ENCODE peak calls at places on chromosomes 7 and 10, in eight cellular contexts. One of them, this sample, is unnamed.

GRCh38 chr10:63527401-63527800 is 6.2 kb downstream of the REEP3 start:
- DNase-seq in choroid plexus epithelial cell: no peak
- DNase-seq in CD4-positive, alpha-beta T cell: no peak
- DNase-seq in B cell: no peak
- DNase-seq in left ventricle myocardium inferior: no peak
- DNase-seq in heart right ventricle: no peak
- DNase-seq in GM12865: no peak
- DNase-seq in psoas muscle: no peak
- DNase-seq in this sample: no peak

GRCh38 chr10:26780793-26781601 is 79.8 kb downstream of the ABI1 start:
- DNase-seq in psoas muscle: no peak
- DNase-seq in CD4-positive, alpha-beta T cell: no peak
- DNase-seq in GM12865: peak; percentile 67
- DNase-seq in choroid plexus epithelial cell: peak; percentile 81
- DNase-seq in B cell: peak; percentile 67
- DNase-seq in heart right ventricle: no peak
- DNase-seq in left ventricle myocardium inferior: no peak
- DNase-seq in this sample: peak; percentile 37

GRCh38 chr10:23376175-23376787 is 31.7 kb upstream of the C10orf67 start:
- DNase-seq in psoas muscle: no peak
- DNase-seq in left ventricle myocardium inferior: no peak
- DNase-seq in CD4-positive, alpha-beta T cell: no peak
- DNase-seq in GM12865: no peak
- DNase-seq in B cell: no peak
- DNase-seq in heart right ventricle: no peak
- DNase-seq in choroid plexus epithelial cell: no peak
- DNase-seq in this sample: no peak

GRCh38 chr10:70480254-70480861 is 1.8 kb downstream of the PALD1 start:
- DNase-seq in heart right ventricle: no peak
- DNase-seq in B cell: peak; percentile 74
- DNase-seq in left ventricle myocardium inferior: no peak
- DNase-seq in choroid plexus epithelial cell: no peak
- DNase-seq in psoas muscle: no peak
- DNase-seq in CD4-positive, alpha-beta T cell: no peak
- DNase-seq in GM12865: peak; percentile 52
- DNase-seq in this sample: peak; percentile 66

GRCh38 chr10:78604286-78604685 is 464.5 kb upstream of the ZMIZ1 start:
- DNase-seq in left ventricle myocardium inferior: no peak
- DNase-seq in heart right ventricle: no peak
- DNase-seq in GM12865: no peak
- DNase-seq in psoas muscle: no peak
- DNase-seq in B cell: no peak
- DNase-seq in choroid plexus epithelial cell: no peak
- DNase-seq in CD4-positive, alpha-beta T cell: no peak
- DNase-seq in this sample: no peak

GRCh38 chr7:151426486-151426905 is 13.4 kb downstream of the CRYGN start:
- DNase-seq in left ventricle myocardium inferior: peak; percentile 63
- DNase-seq in psoas muscle: peak; percentile 85
- DNase-seq in choroid plexus epithelial cell: peak; percentile 98
- DNase-seq in B cell: no peak
- DNase-seq in CD4-positive, alpha-beta T cell: no peak
- DNase-seq in GM12865: no peak
- DNase-seq in heart right ventricle: peak; percentile 64
- DNase-seq in this sample: no peak

GRCh38 chr10:76738991-76739390 is 898.6 kb downstream of the KCNMA1 start:
- DNase-seq in choroid plexus epithelial cell: no peak
- DNase-seq in GM12865: no peak
- DNase-seq in left ventricle myocardium inferior: no peak
- DNase-seq in psoas muscle: no peak
- DNase-seq in heart right ventricle: no peak
- DNase-seq in CD4-positive, alpha-beta T cell: no peak
- DNase-seq in B cell: no peak
- DNase-seq in this sample: no peak

GRCh38 chr7:51249187-51249945 is 67.2 kb downstream of the COBL start:
- DNase-seq in CD4-positive, alpha-beta T cell: no peak
- DNase-seq in B cell: no peak
- DNase-seq in heart right ventricle: no peak
- DNase-seq in choroid plexus epithelial cell: no peak
- DNase-seq in left ventricle myocardium inferior: no peak
- DNase-seq in GM12865: no peak
- DNase-seq in psoas muscle: no peak
- DNase-seq in this sample: no peak

GRCh38 chr10:2541176-2541575 is 526.2 kb upstream of the PFKP start:
- DNase-seq in left ventricle myocardium inferior: no peak
- DNase-seq in choroid plexus epithelial cell: no peak
- DNase-seq in heart right ventricle: no peak
- DNase-seq in GM12865: no peak
- DNase-seq in psoas muscle: no peak
- DNase-seq in B cell: no peak
- DNase-seq in CD4-positive, alpha-beta T cell: no peak
- DNase-seq in this sample: no peak

GRCh38 chr7:19060870-19061269 is 56.6 kb downstream of the TWIST1 start:
- DNase-seq in B cell: no peak
- DNase-seq in GM12865: no peak
- DNase-seq in CD4-positive, alpha-beta T cell: no peak
- DNase-seq in heart right ventricle: no peak
- DNase-seq in choroid plexus epithelial cell: peak; percentile 19
- DNase-seq in left ventricle myocardium inferior: no peak
- DNase-seq in psoas muscle: no peak
- DNase-seq in this sample: no peak

GRCh38 chr10:45080321-45080720 is 79.6 kb downstream of the ZNF22 start:
- DNase-seq in GM12865: no peak
- DNase-seq in psoas muscle: no peak
- DNase-seq in choroid plexus epithelial cell: peak; percentile 6
- DNase-seq in CD4-positive, alpha-beta T cell: no peak
- DNase-seq in heart right ventricle: no peak
- DNase-seq in B cell: no peak
- DNase-seq in left ventricle myocardium inferior: no peak
- DNase-seq in this sample: no peak

GRCh38 chr10:93806882-93807281 is 49.1 kb downstream of the LGI1 start:
- DNase-seq in heart right ventricle: no peak
- DNase-seq in GM12865: no peak
- DNase-seq in left ventricle myocardium inferior: no peak
- DNase-seq in CD4-positive, alpha-beta T cell: no peak
- DNase-seq in choroid plexus epithelial cell: peak; percentile 16
- DNase-seq in B cell: no peak
- DNase-seq in psoas muscle: peak; percentile 30
- DNase-seq in this sample: no peak

GRCh38 chr7:141251957-141252356 is 178.1 kb downstream of the TMEM178B start:
- DNase-seq in B cell: no peak
- DNase-seq in CD4-positive, alpha-beta T cell: no peak
- DNase-seq in left ventricle myocardium inferior: no peak
- DNase-seq in heart right ventricle: no peak
- DNase-seq in psoas muscle: no peak
- DNase-seq in choroid plexus epithelial cell: no peak
- DNase-seq in GM12865: no peak
- DNase-seq in this sample: no peak
- TF ChIP-seq CTCF in B cell: no peak
- TF ChIP-seq CTCF in CD4-positive, alpha-beta T cell: no peak
- TF ChIP-seq CTCF in left ventricle myocardium inferior: peak; percentile 39
- TF ChIP-seq CTCF in heart right ventricle: no peak
- TF ChIP-seq CTCF in psoas muscle: no peak
- TF ChIP-seq CTCF in choroid plexus epithelial cell: no peak
- TF ChIP-seq CTCF in GM12865: no peak
- TF ChIP-seq CTCF in this sample: no peak

GRCh38 chr7:140674899-140675701 is 2.4 kb downstream of the ADCK2 start:
- DNase-seq in heart right ventricle: peak; percentile 41
- DNase-seq in GM12865: no peak
- DNase-seq in choroid plexus epithelial cell: peak; percentile 67
- DNase-seq in psoas muscle: no peak
- DNase-seq in B cell: no peak
- DNase-seq in CD4-positive, alpha-beta T cell: no peak
- DNase-seq in left ventricle myocardium inferior: no peak
- DNase-seq in this sample: no peak
- TF ChIP-seq CTCF in heart right ventricle: no peak
- TF ChIP-seq CTCF in GM12865: no peak
- TF ChIP-seq CTCF in choroid plexus epithelial cell: peak; percentile 73
- TF ChIP-seq CTCF in psoas muscle: peak; percentile 46
- TF ChIP-seq CTCF in B cell: peak; percentile 23
- TF ChIP-seq CTCF in CD4-positive, alpha-beta T cell: no peak
- TF ChIP-seq CTCF in left ventricle myocardium inferior: peak; percentile 51
- TF ChIP-seq CTCF in this sample: no peak

GRCh38 chr7:137316643-137317042 is 26.9 kb downstream of the PTN start:
- DNase-seq in GM12865: no peak
- DNase-seq in choroid plexus epithelial cell: no peak
- DNase-seq in B cell: no peak
- DNase-seq in left ventricle myocardium inferior: no peak
- DNase-seq in CD4-positive, alpha-beta T cell: no peak
- DNase-seq in heart right ventricle: no peak
- DNase-seq in psoas muscle: no peak
- DNase-seq in this sample: no peak
- TF ChIP-seq CTCF in GM12865: no peak
- TF ChIP-seq CTCF in choroid plexus epithelial cell: no peak
- TF ChIP-seq CTCF in B cell: no peak
- TF ChIP-seq CTCF in left ventricle myocardium inferior: no peak
- TF ChIP-seq CTCF in CD4-positive, alpha-beta T cell: no peak
- TF ChIP-seq CTCF in heart right ventricle: no peak
- TF ChIP-seq CTCF in psoas muscle: no peak
- TF ChIP-seq CTCF in this sample: no peak

GRCh38 chr7:123936388-123936787 is 11.3 kb downstream of the SPAM1 start:
- DNase-seq in left ventricle myocardium inferior: no peak
- DNase-seq in heart right ventricle: no peak
- DNase-seq in choroid plexus epithelial cell: no peak
- DNase-seq in GM12865: no peak
- DNase-seq in CD4-positive, alpha-beta T cell: no peak
- DNase-seq in B cell: no peak
- DNase-seq in psoas muscle: no peak
- DNase-seq in this sample: no peak
- TF ChIP-seq CTCF in left ventricle myocardium inferior: no peak
- TF ChIP-seq CTCF in heart right ventricle: no peak
- TF ChIP-seq CTCF in choroid plexus epithelial cell: no peak
- TF ChIP-seq CTCF in GM12865: no peak
- TF ChIP-seq CTCF in CD4-positive, alpha-beta T cell: no peak
- TF ChIP-seq CTCF in B cell: no peak
- TF ChIP-seq CTCF in psoas muscle: no peak
- TF ChIP-seq CTCF in this sample: no peak

DNA sequence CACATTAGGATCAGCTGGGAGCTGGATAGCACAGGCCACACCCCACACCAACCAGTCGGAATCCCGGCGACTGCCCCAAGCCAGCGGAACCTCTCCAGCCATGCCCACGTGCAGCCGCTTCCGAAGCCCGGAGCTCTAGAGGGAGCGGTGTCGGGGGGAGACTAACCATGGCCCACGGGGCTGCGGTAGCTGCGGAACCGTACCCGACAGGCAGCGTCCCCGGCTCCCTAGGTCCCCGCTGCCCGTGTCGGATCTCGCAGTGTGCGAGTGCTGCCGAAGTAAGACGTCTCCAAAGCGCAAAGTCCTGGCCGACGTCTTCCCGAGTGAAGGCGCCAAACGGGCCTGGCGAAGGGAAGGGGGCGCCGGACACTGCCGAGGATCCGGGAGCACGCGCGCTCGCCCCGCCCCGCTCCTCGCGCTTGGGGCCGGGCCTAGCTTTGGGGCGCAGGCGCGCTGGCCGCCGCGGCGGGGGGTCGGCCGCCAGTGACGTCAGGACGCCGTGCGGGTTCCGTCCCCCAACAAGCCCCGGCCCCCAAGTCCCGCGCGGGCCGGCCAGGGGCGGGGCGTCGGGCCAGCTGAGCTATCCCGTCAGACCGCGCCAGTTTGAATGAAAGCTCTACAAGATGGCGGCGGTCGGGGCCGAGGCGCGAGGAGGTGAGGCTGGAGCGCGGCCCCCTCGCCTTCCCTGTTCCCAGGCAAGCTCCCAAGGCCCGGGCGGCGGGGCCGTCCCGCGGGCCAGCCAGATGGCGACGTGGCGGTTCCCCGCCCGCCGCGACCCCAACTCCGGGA is at the start of gene SUV39H2:
- DNase-seq in psoas muscle: peak; percentile 97
- DNase-seq in CD4-positive, alpha-beta T cell: peak; percentile 90
- DNase-seq in heart right ventricle: peak; percentile 94
- DNase-seq in choroid plexus epithelial cell: peak; percentile 97
- DNase-seq in GM12865: peak; percentile 98
- DNase-seq in left ventricle myocardium inferior: peak; percentile 95
- DNase-seq in B cell: peak; percentile 98
- DNase-seq in this sample: peak; percentile 95
- TF ChIP-seq CTCF in psoas muscle: no peak
- TF ChIP-seq CTCF in CD4-positive, alpha-beta T cell: no peak
- TF ChIP-seq CTCF in heart right ventricle: no peak
- TF ChIP-seq CTCF in choroid plexus epithelial cell: peak; percentile 7
- TF ChIP-seq CTCF in GM12865: no peak
- TF ChIP-seq CTCF in left ventricle myocardium inferior: peak; percentile 13
- TF ChIP-seq CTCF in B cell: no peak
- TF ChIP-seq CTCF in this sample: no peak

DNA sequence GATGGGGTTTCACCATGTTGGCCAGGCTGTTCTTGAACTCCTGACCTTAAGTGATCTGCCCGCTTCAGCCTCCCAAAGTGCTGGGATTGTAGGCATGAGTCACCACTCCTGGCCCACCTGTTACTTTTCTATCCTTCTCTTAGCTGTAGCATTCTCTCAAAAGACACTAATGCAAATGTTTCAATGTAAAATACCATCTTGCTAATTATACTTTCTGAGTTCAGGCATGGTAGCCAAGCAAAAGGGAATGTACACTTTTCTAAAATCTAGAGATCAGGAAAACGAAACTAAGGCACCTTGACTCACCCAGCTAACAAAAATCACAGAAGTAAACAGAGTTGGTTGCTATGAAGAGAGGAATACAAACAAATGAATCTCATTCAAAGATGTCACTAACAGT is 401.0 kb upstream of the NRP1 start:
- DNase-seq in choroid plexus epithelial cell: peak; percentile 37
- DNase-seq in GM12865: peak; percentile 46
- DNase-seq in left ventricle myocardium inferior: no peak
- DNase-seq in CD4-positive, alpha-beta T cell: no peak
- DNase-seq in psoas muscle: no peak
- DNase-seq in heart right ventricle: no peak
- DNase-seq in B cell: no peak
- DNase-seq in this sample: no peak
- TF ChIP-seq CTCF in choroid plexus epithelial cell: no peak
- TF ChIP-seq CTCF in GM12865: no peak
- TF ChIP-seq CTCF in left ventricle myocardium inferior: no peak
- TF ChIP-seq CTCF in CD4-positive, alpha-beta T cell: no peak
- TF ChIP-seq CTCF in psoas muscle: no peak
- TF ChIP-seq CTCF in heart right ventricle: no peak
- TF ChIP-seq CTCF in B cell: no peak
- TF ChIP-seq CTCF in this sample: no peak

DNA sequence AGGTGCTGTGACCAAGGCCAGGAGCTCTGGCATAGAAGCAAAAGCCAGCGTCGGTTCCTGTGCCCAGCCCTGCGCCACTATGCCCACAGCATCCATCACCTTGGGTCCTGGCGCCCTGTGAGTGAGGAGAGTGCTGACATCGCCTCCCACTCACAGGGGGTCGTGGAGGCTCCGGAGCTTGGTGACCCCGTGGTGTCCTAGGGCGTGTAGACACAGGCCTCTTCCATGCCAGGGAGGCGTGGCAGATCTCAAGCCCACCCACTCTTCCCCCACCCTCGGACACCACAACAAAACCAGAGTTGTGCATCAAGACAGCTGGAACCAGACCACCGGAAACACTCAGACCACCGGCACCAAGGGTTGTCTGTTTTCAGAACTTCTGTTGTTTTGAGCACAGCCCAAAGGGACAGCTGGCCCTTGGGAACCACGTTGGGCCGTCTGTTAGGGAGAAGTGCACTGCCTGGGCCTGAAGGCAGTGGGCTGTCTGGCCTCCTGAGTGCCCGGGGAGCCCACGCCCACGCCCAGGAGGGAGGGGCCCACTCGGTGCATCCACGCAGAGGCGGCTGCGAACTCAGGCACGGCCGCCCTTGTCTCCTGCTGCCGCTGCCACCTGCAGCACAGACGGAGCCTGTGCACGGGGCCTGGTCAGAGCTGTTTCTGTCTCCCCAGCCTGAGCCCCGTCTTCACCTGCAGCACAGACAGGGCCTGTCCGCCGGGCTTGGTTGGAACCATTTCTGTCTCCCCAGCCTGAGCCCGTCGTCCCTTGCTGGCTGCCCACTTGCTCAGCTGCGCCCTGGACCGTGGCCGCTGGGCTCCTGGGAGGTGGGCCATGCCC is 106.3 kb downstream of the INPP5A start:
- DNase-seq in left ventricle myocardium inferior: no peak
- DNase-seq in choroid plexus epithelial cell: no peak
- DNase-seq in CD4-positive, alpha-beta T cell: no peak
- DNase-seq in B cell: no peak
- DNase-seq in GM12865: no peak
- DNase-seq in psoas muscle: no peak
- DNase-seq in heart right ventricle: no peak
- DNase-seq in this sample: no peak
- TF ChIP-seq CTCF in left ventricle myocardium inferior: no peak
- TF ChIP-seq CTCF in choroid plexus epithelial cell: no peak
- TF ChIP-seq CTCF in CD4-positive, alpha-beta T cell: no peak
- TF ChIP-seq CTCF in B cell: no peak
- TF ChIP-seq CTCF in GM12865: no peak
- TF ChIP-seq CTCF in psoas muscle: no peak
- TF ChIP-seq CTCF in heart right ventricle: no peak
- TF ChIP-seq CTCF in this sample: no peak

This sample was measured in activated CD8-positive, alpha-beta T cell treated with anti-CD3 and anti-CD28 coated beads for 36 hours.